ENCODE peak calls at places on chromosomes 16 and 17, in seven cellular contexts. One of them, this sample, is unnamed.

GRCh38 chr17:66348605-66349165 is 46.3 kb downstream of the PRKCA start:
- DNase-seq in transverse colon: peak; percentile 61
- DNase-seq in upper lobe of left lung: peak; percentile 76
- DNase-seq in breast epithelium: no peak
- DNase-seq in endothelial cell of umbilical vein: peak; percentile 76
- DNase-seq in H1: no peak
- DNase-seq in K562: peak; percentile 79
- DNase-seq in this sample: peak; percentile 14

GRCh38 chr16:66275795-66276428 is 90.6 kb upstream of the CDH5 start:
- DNase-seq in K562: no peak
- DNase-seq in upper lobe of left lung: peak; percentile 42
- DNase-seq in breast epithelium: no peak
- DNase-seq in transverse colon: peak; percentile 49
- DNase-seq in endothelial cell of umbilical vein: peak; percentile 73
- DNase-seq in H1: peak; percentile 77
- DNase-seq in this sample: no peak

GRCh38 chr17:5769936-5770335 is 185.6 kb upstream of the NLRP1 start:
- DNase-seq in breast epithelium: no peak
- DNase-seq in K562: no peak
- DNase-seq in endothelial cell of umbilical vein: peak; percentile 70
- DNase-seq in upper lobe of left lung: no peak
- DNase-seq in transverse colon: no peak
- DNase-seq in H1: no peak
- DNase-seq in this sample: no peak

GRCh38 chr16:15925631-15926030 is 23.8 kb upstream of the ABCC1 start:
- DNase-seq in H1: no peak
- DNase-seq in endothelial cell of umbilical vein: no peak
- DNase-seq in breast epithelium: no peak
- DNase-seq in upper lobe of left lung: no peak
- DNase-seq in transverse colon: no peak
- DNase-seq in K562: no peak
- DNase-seq in this sample: no peak

GRCh38 chr17:50681260-50682200 is 26.2 kb downstream of the ANKRD40 start:
- DNase-seq in transverse colon: no peak
- DNase-seq in K562: peak; percentile 77
- DNase-seq in breast epithelium: peak; percentile 52
- DNase-seq in endothelial cell of umbilical vein: peak; percentile 83
- DNase-seq in H1: no peak
- DNase-seq in upper lobe of left lung: peak; percentile 55
- DNase-seq in this sample: peak; percentile 58

GRCh38 chr17:55762086-55762858 is 11.4 kb downstream of the PCTP start:
- DNase-seq in upper lobe of left lung: no peak
- DNase-seq in K562: no peak
- DNase-seq in H1: no peak
- DNase-seq in transverse colon: no peak
- DNase-seq in endothelial cell of umbilical vein: no peak
- DNase-seq in breast epithelium: no peak
- DNase-seq in this sample: no peak

GRCh38 chr17:31190351-31190750 is 95.6 kb downstream of the NF1 start:
- DNase-seq in K562: no peak
- DNase-seq in H1: no peak
- DNase-seq in upper lobe of left lung: no peak
- DNase-seq in transverse colon: no peak
- DNase-seq in endothelial cell of umbilical vein: peak; percentile 44
- DNase-seq in breast epithelium: no peak
- DNase-seq in this sample: no peak

GRCh38 chr16:17062676-17063075 is 408.1 kb downstream of the XYLT1 start:
- DNase-seq in endothelial cell of umbilical vein: no peak
- DNase-seq in breast epithelium: no peak
- DNase-seq in K562: no peak
- DNase-seq in upper lobe of left lung: no peak
- DNase-seq in transverse colon: no peak
- DNase-seq in H1: no peak
- DNase-seq in this sample: no peak

GRCh38 chr17:42548993-42549755 is 3.5 kb upstream of the HSD17B1 start:
- DNase-seq in K562: no peak
- DNase-seq in H1: no peak
- DNase-seq in transverse colon: no peak
- DNase-seq in upper lobe of left lung: no peak
- DNase-seq in breast epithelium: no peak
- DNase-seq in endothelial cell of umbilical vein: no peak
- DNase-seq in this sample: no peak

GRCh38 chr16:59067207-59067606 is 333.1 kb upstream of the GOT2 start:
- DNase-seq in endothelial cell of umbilical vein: peak; percentile 98
- DNase-seq in K562: no peak
- DNase-seq in H1: no peak
- DNase-seq in transverse colon: peak; percentile 8
- DNase-seq in breast epithelium: no peak
- DNase-seq in upper lobe of left lung: peak; percentile 40
- DNase-seq in this sample: no peak

GRCh38 chr16:70770968-70771552 is 29.9 kb downstream of the VAC14 start:
- DNase-seq in transverse colon: peak; percentile 62
- DNase-seq in upper lobe of left lung: peak; percentile 45
- DNase-seq in endothelial cell of umbilical vein: peak; percentile 71
- DNase-seq in H1: peak; percentile 96
- DNase-seq in breast epithelium: peak; percentile 66
- DNase-seq in K562: peak; percentile 81
- DNase-seq in this sample: peak; percentile 55

GRCh38 chr17:3667366-3668278 is 756 bp downstream of the TAX1BP3 start:
- DNase-seq in transverse colon: peak; percentile 90
- DNase-seq in breast epithelium: peak; percentile 88
- DNase-seq in K562: peak; percentile 87
- DNase-seq in upper lobe of left lung: peak; percentile 88
- DNase-seq in H1: peak; percentile 79
- DNase-seq in endothelial cell of umbilical vein: peak; percentile 92
- DNase-seq in this sample: peak; percentile 82

GRCh38 chr17:27460196-27460725 is 4.0 kb downstream of the KSR1 start:
- DNase-seq in K562: no peak
- DNase-seq in breast epithelium: no peak
- DNase-seq in H1: no peak
- DNase-seq in endothelial cell of umbilical vein: no peak
- DNase-seq in transverse colon: no peak
- DNase-seq in upper lobe of left lung: no peak
- DNase-seq in this sample: no peak

GRCh38 chr17:49748791-49749190 is 15.1 kb downstream of the FAM117A start:
- DNase-seq in endothelial cell of umbilical vein: no peak
- DNase-seq in breast epithelium: no peak
- DNase-seq in upper lobe of left lung: no peak
- DNase-seq in K562: no peak
- DNase-seq in transverse colon: peak; percentile 61
- DNase-seq in H1: no peak
- DNase-seq in this sample: no peak

GRCh38 chr16:68331879-68332410 is 21.1 kb downstream of the PRMT7 start:
- DNase-seq in transverse colon: no peak
- DNase-seq in H1: no peak
- DNase-seq in endothelial cell of umbilical vein: peak; percentile 63
- DNase-seq in upper lobe of left lung: no peak
- DNase-seq in breast epithelium: no peak
- DNase-seq in K562: no peak
- DNase-seq in this sample: no peak

GRCh38 chr16:68328151-68328859 is 17.5 kb downstream of the PRMT7 start:
- DNase-seq in K562: peak; percentile 83
- DNase-seq in upper lobe of left lung: peak; percentile 88
- DNase-seq in endothelial cell of umbilical vein: peak; percentile 83
- DNase-seq in transverse colon: peak; percentile 80
- DNase-seq in H1: peak; percentile 90
- DNase-seq in breast epithelium: peak; percentile 77
- DNase-seq in this sample: peak; percentile 76

GRCh38 chr16:68324780-68325357 is 14.1 kb downstream of the PRMT7 start:
- DNase-seq in breast epithelium: no peak
- DNase-seq in K562: no peak
- DNase-seq in upper lobe of left lung: peak; percentile 3
- DNase-seq in H1: no peak
- DNase-seq in endothelial cell of umbilical vein: peak; percentile 69
- DNase-seq in transverse colon: no peak
- DNase-seq in this sample: no peak

GRCh38 chr16:68332411-68333121 is 21.7 kb downstream of the PRMT7 start:
- DNase-seq in K562: no peak
- DNase-seq in breast epithelium: no peak
- DNase-seq in transverse colon: peak; percentile 37
- DNase-seq in endothelial cell of umbilical vein: peak; percentile 98
- DNase-seq in H1: no peak
- DNase-seq in upper lobe of left lung: peak; percentile 56
- DNase-seq in this sample: no peak

GRCh38 chr16:68328860-68329370 is 18.1 kb downstream of the PRMT7 start:
- DNase-seq in transverse colon: no peak
- DNase-seq in upper lobe of left lung: no peak
- DNase-seq in K562: no peak
- DNase-seq in H1: no peak
- DNase-seq in breast epithelium: no peak
- DNase-seq in endothelial cell of umbilical vein: no peak
- DNase-seq in this sample: no peak
- TF ChIP-seq CTCF in transverse colon: no peak
- TF ChIP-seq CTCF in upper lobe of left lung: no peak
- TF ChIP-seq CTCF in K562: no peak
- TF ChIP-seq CTCF in H1: no peak
- TF ChIP-seq CTCF in breast epithelium: no peak
- TF ChIP-seq CTCF in endothelial cell of umbilical vein: no peak
- TF ChIP-seq CTCF in this sample: no peak

GRCh38 chr16:27401768-27402568 is at the start of gene IL21R:
- DNase-seq in upper lobe of left lung: peak; percentile 72
- DNase-seq in H1: no peak
- DNase-seq in breast epithelium: no peak
- DNase-seq in transverse colon: peak; percentile 74
- DNase-seq in endothelial cell of umbilical vein: no peak
- DNase-seq in K562: no peak
- DNase-seq in this sample: no peak
- TF ChIP-seq POLR2A in upper lobe of left lung: no peak
- TF ChIP-seq POLR2A in H1: no peak
- TF ChIP-seq POLR2A in breast epithelium: no peak
- TF ChIP-seq POLR2A in transverse colon: peak; percentile 25
- TF ChIP-seq POLR2A in endothelial cell of umbilical vein: no peak
- TF ChIP-seq POLR2A in K562: no peak
- TF ChIP-seq POLR2A in this sample: no peak

DNA sequence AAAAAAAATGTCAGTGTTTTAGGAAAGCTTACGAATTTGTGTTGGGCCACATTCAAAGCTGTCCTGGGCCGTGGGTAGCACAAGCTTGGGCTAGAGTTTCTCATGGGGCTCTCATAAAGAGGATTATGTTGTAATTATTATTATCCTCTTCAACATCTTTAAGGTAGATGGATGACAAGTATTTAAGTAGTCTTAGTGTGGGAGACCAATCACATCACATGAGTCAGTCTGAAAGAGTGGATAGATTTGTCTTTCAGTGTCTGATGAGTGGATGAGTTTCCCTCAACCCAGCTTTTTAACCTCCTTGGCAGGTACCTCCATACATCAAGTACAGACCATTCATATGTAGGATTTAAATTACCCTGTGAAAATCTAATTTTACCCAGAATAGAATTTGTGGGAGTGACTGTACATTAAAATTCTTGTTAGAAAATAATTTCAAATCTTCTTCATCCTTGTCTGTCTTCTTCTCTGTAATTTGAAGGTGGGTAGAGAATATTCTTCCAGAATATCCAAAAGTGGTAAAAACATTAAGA is 17.3 kb downstream of the PAFAH1B1 start:
- DNase-seq in transverse colon: no peak
- DNase-seq in breast epithelium: no peak
- DNase-seq in endothelial cell of umbilical vein: no peak
- DNase-seq in H1: no peak
- DNase-seq in K562: no peak
- DNase-seq in upper lobe of left lung: no peak
- DNase-seq in this sample: no peak
- TF ChIP-seq POLR2AphosphoS5 in transverse colon: no peak
- TF ChIP-seq POLR2AphosphoS5 in breast epithelium: no peak
- TF ChIP-seq POLR2AphosphoS5 in endothelial cell of umbilical vein: no peak
- TF ChIP-seq POLR2AphosphoS5 in H1: no peak
- TF ChIP-seq POLR2AphosphoS5 in K562: no peak
- TF ChIP-seq POLR2AphosphoS5 in upper lobe of left lung: no peak
- TF ChIP-seq POLR2AphosphoS5 in this sample: no peak

GRCh38 chr17:75914643-75915265 is 10.1 kb upstream of the MRPL38 start:
- DNase-seq in upper lobe of left lung: no peak
- DNase-seq in K562: no peak
- DNase-seq in H1: no peak
- DNase-seq in breast epithelium: no peak
- DNase-seq in transverse colon: no peak
- DNase-seq in endothelial cell of umbilical vein: no peak
- DNase-seq in this sample: no peak
- TF ChIP-seq CTCF in upper lobe of left lung: no peak
- TF ChIP-seq CTCF in K562: no peak
- TF ChIP-seq CTCF in H1: peak; percentile 39
- TF ChIP-seq CTCF in breast epithelium: no peak
- TF ChIP-seq CTCF in transverse colon: no peak
- TF ChIP-seq CTCF in endothelial cell of umbilical vein: no peak
- TF ChIP-seq CTCF in this sample: no peak

DNA sequence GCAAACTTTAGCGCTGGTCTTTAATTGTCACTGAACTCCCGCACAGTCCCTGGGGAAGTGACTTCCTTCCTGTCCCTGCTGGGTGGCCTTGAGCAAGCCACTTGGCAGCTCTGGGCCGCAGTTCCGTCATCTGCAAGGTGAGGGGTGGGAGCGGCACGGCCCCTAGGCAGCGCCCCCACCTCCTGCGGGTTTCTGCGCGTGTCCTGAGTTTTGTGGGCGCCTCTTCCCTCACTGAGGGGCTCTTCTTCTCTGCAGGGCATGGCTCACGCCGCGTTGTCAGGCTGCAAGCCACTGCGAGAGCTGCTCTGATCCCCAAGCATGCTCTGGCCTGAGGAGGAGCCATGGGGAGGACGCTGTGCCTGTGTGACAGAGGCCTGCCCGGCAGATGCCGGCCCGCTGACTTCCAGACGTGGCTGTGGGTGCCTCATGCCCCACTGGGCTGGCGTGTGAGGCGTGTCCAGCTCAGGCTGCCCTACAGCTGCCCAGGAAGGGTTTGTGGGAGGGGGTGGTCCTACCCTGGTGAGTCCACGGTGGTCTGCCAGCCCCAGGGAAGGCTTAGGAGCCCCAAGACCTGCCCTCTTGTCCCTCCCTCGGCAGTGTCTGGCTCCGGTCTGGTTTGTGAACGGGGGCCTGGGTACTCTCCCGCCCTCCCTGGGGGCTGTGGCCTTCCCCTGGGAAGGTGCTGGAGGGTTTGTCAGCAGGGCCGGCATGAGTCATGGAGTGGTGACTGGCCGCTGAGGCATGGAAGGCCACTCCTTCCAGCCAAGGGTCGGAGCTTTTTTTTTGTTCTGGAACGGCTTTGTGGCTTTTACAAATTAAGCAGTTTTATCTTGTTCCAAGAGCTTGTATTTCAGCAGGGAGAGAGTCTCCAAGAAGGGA is 182.0 kb downstream of the SEC14L1 start:
- DNase-seq in H1: no peak
- DNase-seq in K562: peak; percentile 78
- DNase-seq in breast epithelium: peak; percentile 68
- DNase-seq in upper lobe of left lung: peak; percentile 83
- DNase-seq in transverse colon: peak; percentile 72
- DNase-seq in endothelial cell of umbilical vein: peak; percentile 82
- DNase-seq in this sample: no peak
- TF ChIP-seq POLR2A in H1: no peak
- TF ChIP-seq POLR2A in K562: peak; percentile 58
- TF ChIP-seq POLR2A in breast epithelium: no peak
- TF ChIP-seq POLR2A in upper lobe of left lung: no peak
- TF ChIP-seq POLR2A in transverse colon: no peak
- TF ChIP-seq POLR2A in endothelial cell of umbilical vein: peak; percentile 63
- TF ChIP-seq POLR2A in this sample: peak; percentile 73